ENCODE peak calls at places on chromosome 11, in four cellular contexts. W is neuronal stem cell, H is ovary, N is foreskin fibroblast. K is an unnamed sample.

GRCh38 chr11:60740573-60740972 is 16.1 kb downstream of the MS4A18 start:
- DNase-seq in H (no peak), N (no peak), W (no peak), K (no peak)

GRCh38 chr11:40029406-40029805 is 1430.0 kb downstream of the LRRC4C start:
- DNase-seq in W (no peak), N (no peak), H (no peak), K (peak; percentile 15)

GRCh38 chr11:38524945-38525344 is 1926.9 kb upstream of the RAG2 start:
- DNase-seq in H (no peak), W (no peak), N (no peak), K (no peak)

GRCh38 chr11:73200256-73200655 is 17.8 kb upstream of the P2RY2 start:
- DNase-seq in N (no peak), H (no peak), W (no peak), K (no peak)

GRCh38 chr11:120334894-120335462 is 1.2 kb upstream of the ARHGEF12 start:
- DNase-seq in N (peak; percentile 91), W (peak; percentile 66), H (no peak), K (peak; percentile 84)

GRCh38 chr11:117528061-117528780 is 200.6 kb downstream of the CEP164 start:
- DNase-seq in H (no peak), W (no peak), N (no peak), K (peak; percentile 19)

GRCh38 chr11:34439521-34440258 is 956 bp downstream of the CAT start:
- DNase-seq in H (no peak), N (peak; percentile 46), W (peak; percentile 2), K (no peak)

GRCh38 chr11:121489823-121490222 is 37.1 kb upstream of the SORL1-AS1 start:
- DNase-seq in N (no peak), H (no peak), W (no peak), K (no peak)

GRCh38 chr11:128624269-128625170 is 37.2 kb upstream of the ETS1 start:
- DNase-seq in N (no peak), W (no peak), H (no peak), K (no peak)

GRCh38 chr11:107651672-107652071 is 60.2 kb downstream of the SLN start:
- DNase-seq in H (no peak), W (no peak), N (no peak), K (no peak)

GRCh38 chr11:72787262-72788104 is 6.4 kb downstream of the STARD10 start:
- DNase-seq in H (no peak), N (no peak), W (no peak), K (no peak)

GRCh38 chr11:59144579-59145345 is 2.1 kb downstream of the FAM111A start:
- DNase-seq in N (peak; percentile 88), H (peak; percentile 81), W (peak; percentile 54), K (peak; percentile 86)

GRCh38 chr11:34242037-34242625 is 115.7 kb downstream of the ABTB2 start:
- DNase-seq in H (no peak), W (no peak), N (peak; percentile 47), K (peak; percentile 46)

GRCh38 chr11:14812776-14813175 is 79.3 kb downstream of the CYP2R1 start:
- DNase-seq in W (no peak), N (peak; percentile 9), H (no peak), K (no peak)

GRCh38 chr11:19597194-19597593 is 115.4 kb upstream of the NAV2 start:
- DNase-seq in W (no peak), H (no peak), N (peak; percentile 90), K (no peak)

GRCh38 chr11:102192349-102193066 is 82.3 kb downstream of the YAP1 start:
- DNase-seq in N (no peak), W (no peak), H (no peak), K (no peak)

GRCh38 chr11:60428517-60428916 is 855 bp upstream of the MS4A5 start:
- DNase-seq in H (no peak), N (no peak), W (no peak), K (no peak)

GRCh38 chr11:124570160-124570559 is 363 bp downstream of the OR8A1 start:
- DNase-seq in H (no peak), N (no peak), W (no peak), K (no peak)

GRCh38 chr11:1120532-1121342 is 37.0 kb upstream of the MUC5AC start:
- DNase-seq in N (no peak), H (no peak), W (no peak), K (peak; percentile 13)

GRCh38 chr11:115760528-115760837 is 256.3 kb upstream of the CADM1 start:
- DNase-seq in N (no peak), W (peak; percentile 18), H (peak; percentile 25), K (peak; percentile 41)

GRCh38 chr11:132772712-132773545 is 759.4 kb downstream of the OPCML start:
- DNase-seq in H (no peak), W (peak; percentile 24), N (no peak), K (no peak)

GRCh38 chr11:119095066-119095880 is 6.4 kb downstream of the DPAGT1 start:
- DNase-seq in W (peak; percentile 100), H (peak; percentile 98), N (peak; percentile 100), K (peak; percentile 100)

GRCh38 chr11:819129-819931 is 616 bp downstream of the PNPLA2 start:
- DNase-seq in H (peak; percentile 92), W (peak; percentile 87), N (peak; percentile 96), K (peak; percentile 96)

GRCh38 chr11:14687456-14687855 is 43.9 kb downstream of the PDE3B start:
- DNase-seq in N (no peak), H (no peak), W (no peak), K (no peak)

GRCh38 chr11:15801616-15802015 is 554.7 kb downstream of the SOX6 start:
- DNase-seq in N (no peak), W (no peak), H (no peak), K (no peak)

GRCh38 chr11:134460881-134461280 is 48.8 kb upstream of the B3GAT1 start:
- DNase-seq in N (no peak), H (no peak), W (no peak), K (no peak)

GRCh38 chr11:66467034-66467659 is 442 bp downstream of the PELI3 start:
- DNase-seq in N (peak; percentile 68), W (peak; percentile 33), H (no peak), K (peak; percentile 21)

GRCh38 chr11:36385121-36385530 is 89.0 kb downstream of the PRR5L start:
- DNase-seq in W (no peak), N (peak; percentile 73), H (no peak), K (no peak)

GRCh38 chr11:62439785-62440602 is 21.2 kb downstream of the SCGB1A1 start:
- DNase-seq in H (peak; percentile 58), W (no peak), N (peak; percentile 74), K (no peak)

GRCh38 chr11:126212089-126212660 is 593 bp downstream of the FAM118B start:
- DNase-seq in W (no peak), N (peak; percentile 47), H (no peak), K (no peak)

GRCh38 chr11:60871378-60872061 is 4.2 kb downstream of the ZP1 start:
- DNase-seq in N (peak; percentile 74), H (no peak), W (no peak), K (no peak)

GRCh38 chr11:119436715-119437114 is 13.7 kb upstream of the THY1 start:
- DNase-seq in H (no peak), N (no peak), W (no peak), K (no peak)

GRCh38 chr11:12187399-12187798 is 77.0 kb downstream of the MICAL2 start:
- DNase-seq in H (no peak), N (no peak), W (no peak), K (no peak)

GRCh38 chr11:66639066-66639813 is 737 bp downstream of the RBM4 start:
- DNase-seq in W (no peak), H (no peak), N (peak; percentile 50), K (peak; percentile 58)

GRCh38 chr11:37496196-37496595 is 898.2 kb upstream of the RAG2 start:
- DNase-seq in H (no peak), N (peak; percentile 39), W (no peak), K (no peak)

GRCh38 chr11:57482782-57483569 is 22.6 kb downstream of the RTN4RL2 start:
- DNase-seq in N (peak; percentile 74), H (peak; percentile 70), W (peak; percentile 55), K (peak; percentile 61)

GRCh38 chr11:117146521-117146920 is 2.4 kb downstream of the PAFAH1B2 start:
- DNase-seq in W (no peak), N (peak; percentile 48), H (no peak), K (no peak)

K was measured in testis.